ENCODE peak calls at places on chromosomes 12 and 14, in five cellular contexts. G is psoas muscle, X is lower leg skin, J is stomach, U is GM12865. K is an unnamed sample.

GRCh38 chr14:105745433-105746123 is 219.2 kb downstream of the TMEM121 start:
- DNase-seq in G (no peak), X (peak), J (no peak), U (no peak), K (no peak)

GRCh38 chr12:104454997-104455396 is 1.8 kb upstream of the CHST11 start:
- DNase-seq in G (no peak), X (no peak), J (no peak), U (no peak), K (no peak)

GRCh38 chr12:79298511-79298910 is 392.3 kb downstream of the PAWR start:
- DNase-seq in G (no peak), X (no peak), J (no peak), U (no peak), K (no peak)

GRCh38 chr12:64824500-64825142 is at the start of gene TBC1D30:
- DNase-seq in G (peak), X (no peak), J (no peak), U (peak), K (no peak)

GRCh38 chr12:114407566-114408411 is 1.8 kb upstream of the TBX5 start:
- DNase-seq in G (no peak), X (no peak), J (no peak), U (no peak), K (no peak)

GRCh38 chr12:104058796-104059195 is 5.5 kb upstream of the HCFC2 start:
- DNase-seq in G (no peak), X (no peak), J (no peak), U (no peak), K (no peak)

GRCh38 chr12:48988030-48988649 is 10.0 kb downstream of the WNT1 start:
- DNase-seq in G (peak), X (peak), J (peak), U (peak), K (peak)

GRCh38 chr12:52735816-52736632 is 32.7 kb upstream of the KRT77 start:
- DNase-seq in G (no peak), X (no peak), J (no peak), U (no peak), K (no peak)

GRCh38 chr14:99812096-99812750 is 19.0 kb downstream of the EML1 start:
- DNase-seq in G (no peak), X (peak), J (no peak), U (no peak), K (no peak)

GRCh38 chr14:54147758-54148157 is 191.1 kb upstream of the BMP4 start:
- DNase-seq in G (no peak), X (no peak), J (no peak), U (no peak), K (no peak)

GRCh38 chr14:99176156-99176945 is 95.6 kb downstream of the BCL11B start:
- DNase-seq in G (no peak), X (peak), J (peak), U (no peak), K (no peak)

GRCh38 chr12:79121486-79121885 is 256.9 kb downstream of the SYT1 start:
- DNase-seq in G (no peak), X (no peak), J (no peak), U (peak), K (no peak)

GRCh38 chr14:75222208-75222701 is 45.8 kb upstream of the TMED10 start:
- DNase-seq in G (no peak), X (no peak), J (no peak), U (peak), K (no peak)

GRCh38 chr14:88870777-88871176 is 46.3 kb downstream of the TTC8 start:
- DNase-seq in G (no peak), X (no peak), J (no peak), U (no peak), K (no peak)

GRCh38 chr12:126483145-126484068 is 1418.2 kb downstream of the AACS start:
- DNase-seq in G (no peak), X (no peak), J (no peak), U (no peak), K (no peak)

GRCh38 chr12:62683724-62684501 is 217.3 kb downstream of the MON2 start:
- DNase-seq in G (peak), X (peak), J (no peak), U (no peak), K (peak)
- H3K4me3 ChIP-seq in G (no peak), X (no peak), J (no peak), U (no peak), K (no peak)

DNA sequence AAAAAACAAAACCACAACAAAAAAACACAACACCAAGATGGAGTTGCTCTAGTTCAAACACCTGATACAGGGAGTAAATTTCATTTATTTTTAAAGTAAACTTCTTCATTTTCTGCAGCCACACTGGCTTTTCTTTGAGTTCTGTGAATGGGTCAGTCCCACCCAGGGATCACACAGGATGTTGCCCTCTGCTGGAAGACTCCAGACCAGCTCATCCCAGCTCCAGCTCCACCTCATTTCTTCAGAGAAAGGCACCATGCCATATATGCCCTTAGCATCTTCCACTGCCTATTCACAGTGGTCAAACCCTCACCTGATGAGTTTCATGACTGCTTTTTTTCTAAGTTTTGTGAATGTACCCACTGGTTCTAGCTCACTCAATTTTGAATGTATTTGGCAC is 8.0 kb downstream of the GLIPR1 start:
- DNase-seq in G (no peak), X (no peak), J (no peak), U (peak), K (no peak)
- TF ChIP-seq CTCF in G (peak), X (no peak), J (no peak), U (peak), K (no peak)

GRCh38 chr12:47397664-47398281 is 308.1 kb downstream of the RPAP3 start:
- DNase-seq in G (no peak), X (no peak), J (no peak), U (peak), K (no peak)
- H3K4me3 ChIP-seq in G (no peak), X (no peak), J (no peak), U (no peak), K (no peak)

GRCh38 chr12:80602455-80602854 is 105.0 kb upstream of the MYF6 start:
- DNase-seq in G (no peak), X (no peak), J (no peak), U (no peak), K (no peak)

GRCh38 chr12:80607361-80608135 is 99.9 kb upstream of the MYF6 start:
- DNase-seq in G (no peak), X (no peak), J (no peak), U (no peak), K (no peak)
- TF ChIP-seq CTCF in G (peak), X (no peak), J (no peak), U (no peak), K (no peak)